ENCODE peak calls at places on chromosomes 7 and 10, in four cellular contexts. One of them, this sample, is unnamed.

GRCh38 chr10:58834093-58834674 is 321.5 kb downstream of the BICC1 start:
- DNase-seq in activated naive CD8-positive, alpha-beta T cell treated with anti-CD3 and anti-CD28 coated beads, Interleukin-2, amount 50 U/mL, for 24 hours: no peak
- DNase-seq in thoracic aorta: no peak
- DNase-seq in fibroblast of lung: peak
- DNase-seq in this sample: no peak

GRCh38 chr7:917255-918117 is 37.0 kb downstream of the ADAP1 start:
- DNase-seq in activated naive CD8-positive, alpha-beta T cell treated with anti-CD3 and anti-CD28 coated beads, Interleukin-2, amount 50 U/mL, for 24 hours: no peak
- DNase-seq in thoracic aorta: no peak
- DNase-seq in fibroblast of lung: no peak
- DNase-seq in this sample: no peak

GRCh38 chr7:88090671-88091070 is 129.2 kb downstream of the SRI start:
- DNase-seq in fibroblast of lung: peak
- DNase-seq in thoracic aorta: no peak
- DNase-seq in activated naive CD8-positive, alpha-beta T cell treated with anti-CD3 and anti-CD28 coated beads, Interleukin-2, amount 50 U/mL, for 24 hours: no peak
- DNase-seq in this sample: no peak

GRCh38 chr10:61836888-61837747 is 64.4 kb upstream of the ARID5B start:
- DNase-seq in activated naive CD8-positive, alpha-beta T cell treated with anti-CD3 and anti-CD28 coated beads, Interleukin-2, amount 50 U/mL, for 24 hours: no peak
- DNase-seq in thoracic aorta: no peak
- DNase-seq in fibroblast of lung: peak
- DNase-seq in this sample: no peak

GRCh38 chr10:104273291-104273690 is 4.3 kb downstream of the GSTO2 start:
- DNase-seq in thoracic aorta: no peak
- DNase-seq in activated naive CD8-positive, alpha-beta T cell treated with anti-CD3 and anti-CD28 coated beads, Interleukin-2, amount 50 U/mL, for 24 hours: no peak
- DNase-seq in fibroblast of lung: no peak
- DNase-seq in this sample: no peak

GRCh38 chr10:23067939-23068775 is 27.2 kb upstream of the MSRB2 start:
- DNase-seq in thoracic aorta: peak
- DNase-seq in activated naive CD8-positive, alpha-beta T cell treated with anti-CD3 and anti-CD28 coated beads, Interleukin-2, amount 50 U/mL, for 24 hours: peak
- DNase-seq in fibroblast of lung: peak
- DNase-seq in this sample: peak

GRCh38 chr7:29243777-29244655 is 49.4 kb downstream of the CHN2 start:
- DNase-seq in fibroblast of lung: no peak
- DNase-seq in thoracic aorta: no peak
- DNase-seq in activated naive CD8-positive, alpha-beta T cell treated with anti-CD3 and anti-CD28 coated beads, Interleukin-2, amount 50 U/mL, for 24 hours: peak
- DNase-seq in this sample: no peak

GRCh38 chr10:113965683-113966082 is 78.0 kb upstream of the ADRB1 start:
- DNase-seq in thoracic aorta: no peak
- DNase-seq in activated naive CD8-positive, alpha-beta T cell treated with anti-CD3 and anti-CD28 coated beads, Interleukin-2, amount 50 U/mL, for 24 hours: no peak
- DNase-seq in fibroblast of lung: no peak
- DNase-seq in this sample: no peak

GRCh38 chr7:88888684-88889083 is 93.1 kb upstream of the TEX47 start:
- DNase-seq in fibroblast of lung: no peak
- DNase-seq in activated naive CD8-positive, alpha-beta T cell treated with anti-CD3 and anti-CD28 coated beads, Interleukin-2, amount 50 U/mL, for 24 hours: no peak
- DNase-seq in thoracic aorta: no peak
- DNase-seq in this sample: no peak

GRCh38 chr7:2692543-2692942 is 4.5 kb downstream of the AMZ1 start:
- DNase-seq in thoracic aorta: no peak
- DNase-seq in activated naive CD8-positive, alpha-beta T cell treated with anti-CD3 and anti-CD28 coated beads, Interleukin-2, amount 50 U/mL, for 24 hours: no peak
- DNase-seq in fibroblast of lung: no peak
- DNase-seq in this sample: no peak

GRCh38 chr10:71433116-71433982 is 36.6 kb downstream of the CDH23 start:
- DNase-seq in thoracic aorta: no peak
- DNase-seq in fibroblast of lung: no peak
- DNase-seq in activated naive CD8-positive, alpha-beta T cell treated with anti-CD3 and anti-CD28 coated beads, Interleukin-2, amount 50 U/mL, for 24 hours: no peak
- DNase-seq in this sample: no peak